ENCODE peak calls at places on chromosomes 16 and 17, in ten cellular contexts. U is stimulated activated CD8-positive, alpha-beta memory T cell treated with anti-CD3 and anti-CD28 coated beads, Interleukin-2, amount 100 ng/mL, for 48 hours; W is NCI-H1105; G is effector CD4-positive, alpha-beta T cell; N is stimulated activated CD4-positive, alpha-beta T cell treated with anti-CD3 and anti-CD28 coated beads, Interleukin-15, amount 100 ng/mL, for 1 hour; Z is cardiac muscle cell; R is NCI-H226; B is hypothalamus; I is activated T-cell treated with anti-CD3 and anti-CD28 coated beads for 1 hour; O is NCI-H2171 treated with DMSO at 0.1 percent for 48 hours. Q is an unnamed sample.

GRCh38 chr17:13088666-13089065 is 70.8 kb upstream of the ELAC2 start:
- DNase-seq in U (no peak), W (no peak), G (no peak), N (no peak), Z (no peak), R (no peak), B (no peak), I (no peak), O (no peak), Q (no peak)

GRCh38 chr16:77250395-77250794 is 51.2 kb downstream of the SYCE1L start:
- DNase-seq in U (no peak), W (no peak), G (no peak), N (no peak), Z (peak), R (no peak), B (no peak), I (no peak), O (no peak), Q (no peak)

GRCh38 chr17:21010705-21011596 is 31.9 kb downstream of the USP22 start:
- DNase-seq in U (no peak), W (no peak), G (no peak), N (no peak), Z (no peak), R (no peak), B (no peak), I (no peak), O (no peak), Q (no peak)

GRCh38 chr16:81123092-81123852 is 27.1 kb upstream of the GCSH start:
- DNase-seq in U (no peak), W (no peak), G (no peak), N (no peak), Z (no peak), R (no peak), B (no peak), I (no peak), O (no peak), Q (peak)

GRCh38 chr16:72992142-72992601 is 55.8 kb downstream of the ZFHX3 start:
- DNase-seq in U (no peak), W (no peak), G (no peak), N (no peak), Z (no peak), R (no peak), B (no peak), I (no peak), O (peak), Q (no peak)

GRCh38 chr17:1484586-1485310 is 7.7 kb downstream of the MYO1C start:
- DNase-seq in U (no peak), W (peak), G (peak), N (peak), Z (peak), R (peak), B (no peak), I (peak), O (peak), Q (peak)

GRCh38 chr17:66664336-66664735 is 170.6 kb upstream of the CACNG5 start:
- DNase-seq in U (no peak), W (no peak), G (no peak), N (no peak), Z (no peak), R (no peak), B (no peak), I (no peak), O (no peak), Q (peak)

GRCh38 chr17:57876866-57877237 is 27.0 kb upstream of the MRPS23 start:
- DNase-seq in U (no peak), W (no peak), G (no peak), N (no peak), Z (no peak), R (no peak), B (no peak), I (no peak), O (no peak), Q (peak)

GRCh38 chr17:39553326-39553945 is 54.3 kb downstream of the NEUROD2 start:
- DNase-seq in U (no peak), W (no peak), G (no peak), N (no peak), Z (peak), R (peak), B (no peak), I (no peak), O (no peak), Q (no peak)

GRCh38 chr16:57186630-57187507 is 740 bp downstream of the RSPRY1 start:
- DNase-seq in U (no peak), W (no peak), G (peak), N (peak), Z (peak), R (no peak), B (no peak), I (no peak), O (peak), Q (peak)

GRCh38 chr16:7992616-7993015 is 597.7 kb downstream of the TMEM114 start:
- DNase-seq in U (no peak), W (no peak), G (no peak), N (no peak), Z (no peak), R (no peak), B (no peak), I (no peak), O (no peak), Q (no peak)

GRCh38 chr16:47061204-47061603 is 82.5 kb downstream of the NETO2 start:
- DNase-seq in U (no peak), W (no peak), G (no peak), N (no peak), Z (no peak), R (no peak), B (no peak), I (no peak), O (no peak), Q (no peak)

GRCh38 chr16:57000271-57001025 is 11.1 kb downstream of the NLRC5 start:
- DNase-seq in U (peak), W (no peak), G (no peak), N (no peak), Z (peak), R (peak), B (no peak), I (no peak), O (no peak), Q (no peak)

GRCh38 chr16:50712568-50712914 is 19.1 kb downstream of the NOD2 start:
- DNase-seq in U (no peak), W (no peak), G (no peak), N (no peak), Z (peak), R (peak), B (no peak), I (no peak), O (no peak), Q (no peak)

GRCh38 chr17:76404976-76405563 is 20.7 kb downstream of the SPHK1 start:
- DNase-seq in U (no peak), W (no peak), G (no peak), N (no peak), Z (no peak), R (no peak), B (no peak), I (no peak), O (no peak), Q (no peak)

GRCh38 chr16:31141489-31142108 is 6.1 kb upstream of the PRSS8 start:
- DNase-seq in U (no peak), W (no peak), G (no peak), N (no peak), Z (no peak), R (no peak), B (no peak), I (no peak), O (no peak), Q (no peak)

GRCh38 chr17:44004761-44005526 is 522 bp downstream of the NAGS start:
- DNase-seq in U (no peak), W (no peak), G (peak), N (no peak), Z (no peak), R (no peak), B (no peak), I (no peak), O (no peak), Q (peak)

GRCh38 chr17:10117581-10118001 is 80.8 kb downstream of the GAS7 start:
- DNase-seq in U (no peak), W (no peak), G (no peak), N (no peak), Z (no peak), R (no peak), B (peak), I (no peak), O (no peak), Q (peak)

GRCh38 chr17:48997103-48997826 is at the start of gene IGF2BP1:
- DNase-seq in U (peak), W (peak), G (no peak), N (no peak), Z (peak), R (no peak), B (no peak), I (no peak), O (no peak), Q (peak)

GRCh38 chr16:71432906-71433305 is 8.9 kb downstream of the TLE7 start:
- DNase-seq in U (no peak), W (no peak), G (no peak), N (no peak), Z (no peak), R (no peak), B (no peak), I (no peak), O (no peak), Q (no peak)

GRCh38 chr16:580946-581498 is 8.8 kb upstream of the RAB40C start:
- DNase-seq in U (no peak), W (no peak), G (no peak), N (no peak), Z (no peak), R (no peak), B (no peak), I (no peak), O (no peak), Q (no peak)

GRCh38 chr17:75785770-75786538 is 1.3 kb downstream of the UNK start:
- DNase-seq in U (no peak), W (no peak), G (no peak), N (no peak), Z (peak), R (no peak), B (no peak), I (no peak), O (no peak), Q (peak)

GRCh38 chr17:2957631-2958286 is 105.6 kb downstream of the OR1D5 start:
- DNase-seq in U (no peak), W (no peak), G (no peak), N (no peak), Z (peak), R (peak), B (no peak), I (no peak), O (no peak), Q (no peak)